ENCODE peak calls at places on chromosomes 6 and 20, in four cellular contexts. W, G, P and S are unnamed samples.

GRCh38 chr6:15962449-15962764 is 166.5 kb upstream of the MYLIP start:
- DNase-seq in W (no peak), G (peak; percentile 93), P (no peak), S (peak; percentile 33)

GRCh38 chr20:55935448-55936221 is 69.7 kb downstream of the CBLN4 start:
- DNase-seq in W (no peak), G (no peak), P (no peak), S (no peak)

GRCh38 chr20:44692932-44693476 is 22.2 kb upstream of the CCN5 start:
- DNase-seq in W (no peak), G (peak; percentile 92), P (peak; percentile 90), S (no peak)

GRCh38 chr6:36314221-36315014 is 22.3 kb downstream of the BNIP5 start:
- DNase-seq in W (no peak), G (no peak), P (peak; percentile 78), S (no peak)

GRCh38 chr20:37994512-37994911 is 38.7 kb downstream of the TTI1 start:
- DNase-seq in W (no peak), G (peak; percentile 71), P (peak; percentile 20), S (no peak)

GRCh38 chr6:96542702-96543101 is 20.2 kb upstream of the FHL5 start:
- DNase-seq in W (no peak), G (peak; percentile 15), P (no peak), S (no peak)

GRCh38 chr6:45495404-45496084 is 117.8 kb upstream of the SUPT3H start:
- DNase-seq in W (no peak), G (no peak), P (no peak), S (no peak)

GRCh38 chr6:30748851-30749540 is 4.6 kb upstream of the IER3 start:
- DNase-seq in W (no peak), G (peak; percentile 63), P (peak; percentile 58), S (no peak)

GRCh38 chr6:19472168-19472567 is 365.0 kb upstream of the ID4 start:
- DNase-seq in W (no peak), G (peak; percentile 94), P (peak; percentile 67), S (no peak)

GRCh38 chr6:145031962-145032361 is 703.4 kb downstream of the EPM2A start:
- DNase-seq in W (no peak), G (no peak), P (no peak), S (no peak)

GRCh38 chr6:145032562-145032961 is 702.8 kb downstream of the EPM2A start:
- DNase-seq in W (no peak), G (no peak), P (no peak), S (no peak)

GRCh38 chr6:145034664-145035063 is 700.7 kb downstream of the EPM2A start:
- DNase-seq in W (no peak), G (no peak), P (no peak), S (no peak)

GRCh38 chr6:145028144-145028818 is 707.0 kb downstream of the EPM2A start:
- DNase-seq in W (no peak), G (peak; percentile 56), P (peak; percentile 28), S (peak; percentile 33)

DNA sequence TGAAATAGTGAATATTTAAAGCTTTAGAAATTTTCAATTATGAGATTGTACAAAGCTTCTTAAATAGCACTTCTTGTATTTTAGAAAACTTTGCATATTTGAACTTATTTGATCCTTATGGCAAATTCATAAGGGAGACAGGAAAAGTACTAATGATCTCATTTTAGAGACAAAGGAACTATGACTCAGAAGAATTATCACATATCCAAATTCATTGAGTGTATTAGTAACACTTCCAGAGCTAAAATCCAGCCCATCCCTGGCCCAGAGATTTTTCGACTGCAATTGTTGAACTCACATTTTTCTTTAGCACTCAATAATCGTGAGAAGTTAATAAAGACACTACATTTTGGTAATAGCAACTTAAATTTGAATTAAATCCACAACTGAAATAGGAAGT is 704.3 kb downstream of the EPM2A start:
- DNase-seq in W (no peak), G (no peak), P (no peak), S (no peak)
- TF ChIP-seq CTCF in W (no peak), G (no peak), P (no peak), S (no peak)

GRCh38 chr6:118562248-118562647 is 14.2 kb downstream of the PLN start:
- DNase-seq in W (no peak), G (no peak), P (no peak), S (no peak)

GRCh38 chr6:118559659-118560058 is 11.6 kb downstream of the PLN start:
- DNase-seq in W (no peak), G (no peak), P (no peak), S (no peak)

GRCh38 chr6:118565317-118565960 is 17.3 kb downstream of the PLN start:
- DNase-seq in W (no peak), G (no peak), P (peak; percentile 28), S (peak; percentile 64)

GRCh38 chr6:118558811-118559217 is 10.7 kb downstream of the PLN start:
- DNase-seq in W (no peak), G (no peak), P (no peak), S (no peak)

GRCh38 chr6:118562959-118563358 is 14.9 kb downstream of the PLN start:
- DNase-seq in W (no peak), G (peak; percentile 34), P (no peak), S (no peak)
- TF ChIP-seq CTCF in W (no peak), G (no peak), P (no peak), S (no peak)

GRCh38 chr6:84568971-84569370 is 195.4 kb downstream of the TBX18 start:
- DNase-seq in W (no peak), G (peak; percentile 79), P (peak; percentile 12), S (no peak)
- TF ChIP-seq CTCF in W (no peak), G (peak; percentile 58), P (peak; percentile 15), S (no peak)

DNA sequence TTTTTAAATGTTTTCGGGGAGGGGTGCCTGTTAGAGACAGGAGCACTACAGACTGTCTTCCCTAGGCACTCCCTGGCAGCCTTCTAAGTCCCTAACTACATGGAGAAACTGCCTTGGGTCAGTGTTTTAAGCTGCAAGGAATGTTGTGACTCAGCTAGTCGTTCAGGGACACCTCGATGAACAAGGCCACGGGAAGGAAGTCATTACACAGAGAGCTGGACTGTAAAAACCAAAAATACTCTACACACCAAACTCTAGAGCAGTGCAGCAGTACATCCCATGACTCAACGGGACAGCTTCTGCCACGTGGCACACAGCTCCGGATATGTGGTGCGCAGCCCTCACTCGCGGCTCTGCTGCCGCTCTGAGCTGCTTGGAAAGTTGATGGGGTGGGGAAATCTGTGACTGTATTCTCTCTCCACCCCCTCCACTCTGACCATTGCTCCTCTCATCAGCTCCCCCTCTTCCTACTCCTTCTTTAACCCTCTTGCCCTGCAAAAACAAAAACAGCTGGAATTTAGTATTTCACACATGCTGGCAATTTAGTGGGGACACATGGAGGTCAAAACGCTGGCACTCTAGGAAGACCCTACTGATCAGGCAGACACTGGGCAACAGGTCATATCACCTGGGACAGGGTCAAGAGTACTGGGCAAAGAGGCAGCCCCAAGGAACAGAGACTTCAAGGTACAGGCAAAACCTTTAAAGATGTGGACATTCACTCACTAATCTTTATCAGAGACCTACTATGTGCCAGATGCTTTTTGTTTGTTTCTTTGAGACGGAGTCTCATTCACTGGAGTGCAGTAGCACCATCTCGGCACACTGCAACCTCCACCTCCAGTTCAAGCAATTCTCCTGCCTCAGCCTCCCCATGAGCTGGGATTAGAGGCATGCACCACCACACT is 10.9 kb upstream of the LPIN3 start:
- DNase-seq in W (peak; percentile 90), G (peak; percentile 96), P (peak; percentile 41), S (peak; percentile 66)
- TF ChIP-seq CTCF in W (no peak), G (no peak), P (no peak), S (no peak)